ENCODE peak calls at places on chromosomes 5 and 9, in four cellular contexts. K, J, S and C are unnamed samples. For H3K9me3, the result is how much of the 10 kb centered on the place peaks cover.

GRCh38 chr5:139659673-139660072 is 11.5 kb downstream of the CXXC5 start:
- DNase-seq in S (no peak), J (peak), K (peak), C (peak)

GRCh38 chr9:93261281-93261680 is 77.3 kb downstream of the WNK2 start:
- DNase-seq in S (no peak), J (no peak), K (no peak), C (no peak)

GRCh38 chr9:21828853-21829405 is 26.5 kb downstream of the MTAP start:
- DNase-seq in S (no peak), J (no peak), K (no peak), C (no peak)

GRCh38 chr5:132064738-132065331 is 4.4 kb downstream of the IL3 start:
- DNase-seq in J (peak), S (peak), K (peak), C (peak)

GRCh38 chr5:17217421-17218352 is at the start of gene BASP1:
- DNase-seq in S (peak), J (peak), K (peak), C (peak)

GRCh38 chr5:172676914-172677475 is 35.9 kb downstream of the NEURL1B start:
- DNase-seq in K (no peak), S (no peak), J (no peak), C (no peak)

GRCh38 chr5:39941436-39941835 is 516.7 kb upstream of the DAB2 start:
- DNase-seq in J (peak), S (no peak), K (no peak), C (no peak)

GRCh38 chr5:13932006-13932405 is 12.5 kb downstream of the DNAH5 start:
- DNase-seq in K (no peak), S (no peak), J (no peak), C (no peak)

GRCh38 chr5:127858116-127858784 is 155.1 kb downstream of the CCDC192 start:
- DNase-seq in K (no peak), J (no peak), S (peak), C (no peak)

GRCh38 chr9:18980124-18980660 is 52.8 kb downstream of the SAXO1 start:
- DNase-seq in K (no peak), S (no peak), J (peak), C (no peak)

GRCh38 chr5:147348046-147348445 is 113.2 kb downstream of the STK32A start:
- DNase-seq in J (peak), S (peak), K (no peak), C (peak)

GRCh38 chr5:90982576-90982975 is 400.5 kb downstream of the ARRDC3 start:
- DNase-seq in S (peak), J (no peak), K (no peak), C (no peak)

GRCh38 chr5:176892663-176893062 is 6.5 kb downstream of the HK3 start:
- DNase-seq in S (no peak), K (no peak), J (no peak), C (no peak)

GRCh38 chr5:102627311-102627710 is 127.8 kb upstream of the PAM start:
- DNase-seq in K (no peak), J (peak), S (peak), C (peak)

GRCh38 chr5:101080485-101081240 is 177.6 kb upstream of the ST8SIA4 start:
- DNase-seq in J (peak), S (peak), K (no peak), C (no peak)

GRCh38 chr5:133696006-133696584 is 83.8 kb upstream of the FSTL4 start:
- DNase-seq in J (no peak), K (no peak), S (no peak), C (no peak)

GRCh38 chr5:133698646-133699526 is 86.5 kb upstream of the FSTL4 start:
- DNase-seq in K (no peak), J (no peak), S (no peak), C (no peak)

GRCh38 chr5:133698259-133698554 is 85.9 kb upstream of the FSTL4 start:
- DNase-seq in J (no peak), K (no peak), S (no peak), C (no peak)

GRCh38 chr5:133696782-133697507 is 84.6 kb upstream of the FSTL4 start:
- DNase-seq in J (no peak), K (no peak), S (no peak), C (no peak)

DNA sequence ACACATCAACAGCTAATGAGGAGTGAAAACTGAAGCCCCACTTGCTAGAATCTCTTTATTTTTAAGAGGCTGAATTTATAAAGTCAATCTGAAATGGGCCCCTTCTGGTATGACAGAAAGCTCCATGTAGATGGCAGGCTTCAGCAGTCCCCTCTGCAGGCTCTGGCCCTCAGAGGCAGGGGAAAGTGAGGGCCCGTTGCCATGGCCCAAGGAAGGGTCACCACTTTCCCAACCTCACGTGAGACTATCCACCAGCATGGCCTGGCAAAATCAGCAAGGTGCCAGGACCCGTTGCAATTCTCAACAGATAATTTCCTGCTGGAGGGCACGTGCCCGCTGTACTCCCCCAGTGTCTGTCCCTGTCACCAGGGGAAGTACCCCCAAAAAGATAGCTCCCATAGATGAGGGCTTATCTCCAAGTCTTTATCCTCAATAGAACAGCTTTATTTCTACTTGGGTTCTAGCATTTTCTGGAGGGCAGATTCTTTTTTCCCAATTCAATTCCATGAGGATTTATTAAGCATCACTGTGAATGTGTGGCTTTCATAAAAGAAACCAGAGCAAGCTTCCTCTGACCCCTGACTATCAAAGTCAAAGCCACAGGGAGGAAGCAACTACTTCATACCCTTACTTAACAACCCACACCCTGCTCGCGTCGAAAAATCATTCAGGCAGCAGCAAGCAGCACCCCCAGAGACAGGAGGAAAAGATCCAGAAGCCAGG is 85.4 kb upstream of the FSTL4 start:
- DNase-seq in S (no peak), K (no peak), J (no peak), C (no peak)
- H3K4me3 ChIP-seq in S (no peak), K (no peak), J (no peak), C (no peak)

GRCh38 chr5:150895431-150896428 is 9.1 kb downstream of the ZNF300 start:
- DNase-seq in S (no peak), J (peak), K (no peak), C (no peak)
- H3K9me3 ChIP-seq in S (half or more), J (under half), K (half or more), C (half or more)

GRCh38 chr9:126624453-126624872 is 10.7 kb downstream of the LMX1B start:
- DNase-seq in J (no peak), K (no peak), S (no peak), C (no peak)

GRCh38 chr9:126624912-126625311 is 11.2 kb downstream of the LMX1B start:
- DNase-seq in K (no peak), J (no peak), S (no peak), C (no peak)

GRCh38 chr9:126625329-126626116 is 11.8 kb downstream of the LMX1B start:
- DNase-seq in J (no peak), S (no peak), K (peak), C (no peak)

GRCh38 chr9:126628146-126628545 is 14.4 kb downstream of the LMX1B start:
- DNase-seq in K (no peak), S (no peak), J (no peak), C (no peak)

DNA sequence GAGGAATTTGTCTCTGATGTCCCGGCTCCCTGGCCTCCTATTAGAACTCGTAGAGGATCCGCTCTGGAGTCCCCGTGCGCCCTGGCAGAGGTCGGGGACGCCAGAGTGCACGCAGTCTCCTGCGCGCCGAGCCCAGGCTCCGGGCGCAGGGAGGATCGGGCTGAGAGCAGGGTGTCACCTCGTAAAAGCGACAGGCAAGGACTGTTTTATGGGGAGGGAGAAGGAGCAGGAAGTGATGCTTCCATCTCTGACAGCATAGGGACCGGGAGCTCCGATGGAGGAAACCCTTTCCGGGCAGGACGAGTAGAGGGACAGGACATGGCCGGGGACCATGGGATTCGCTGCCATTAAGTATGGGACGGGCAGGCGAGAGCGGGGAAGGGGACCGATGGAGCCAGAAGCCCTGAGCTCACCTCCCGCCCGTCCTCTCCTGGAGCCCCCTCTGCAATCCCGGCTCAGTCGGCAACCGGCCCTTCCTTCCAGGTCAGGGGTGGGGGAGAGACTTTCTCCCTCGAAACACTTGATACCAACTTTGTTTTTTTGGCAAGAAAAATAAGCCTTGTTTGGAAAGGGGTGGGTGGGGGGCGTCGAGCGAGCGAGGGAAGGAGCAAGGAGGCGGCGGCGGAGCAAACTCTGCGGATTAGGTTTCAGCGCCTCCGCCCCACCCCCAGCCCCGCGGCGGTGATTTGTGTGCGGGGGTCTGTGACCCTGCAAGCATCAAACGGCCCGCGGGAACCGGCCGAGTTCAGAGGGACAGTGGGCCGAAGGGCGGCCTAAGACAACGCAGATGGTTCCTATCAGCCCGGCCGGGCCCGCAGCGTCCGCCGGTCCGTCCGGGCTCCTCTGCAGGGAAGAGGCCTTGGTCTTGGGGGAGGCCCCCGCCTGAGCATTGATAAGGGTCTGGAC is 12.6 kb downstream of the LMX1B start:
- DNase-seq in K (no peak), J (no peak), S (no peak), C (no peak)
- H3K4me3 ChIP-seq in K (peak), J (no peak), S (no peak), C (peak)

GRCh38 chr5:179131886-179132585 is 71.9 kb downstream of the ZNF354C start:
- DNase-seq in J (no peak), S (no peak), K (peak), C (no peak)
- H3K9me3 ChIP-seq in J (under half), S (under half), K (under half), C (under half)

DNA sequence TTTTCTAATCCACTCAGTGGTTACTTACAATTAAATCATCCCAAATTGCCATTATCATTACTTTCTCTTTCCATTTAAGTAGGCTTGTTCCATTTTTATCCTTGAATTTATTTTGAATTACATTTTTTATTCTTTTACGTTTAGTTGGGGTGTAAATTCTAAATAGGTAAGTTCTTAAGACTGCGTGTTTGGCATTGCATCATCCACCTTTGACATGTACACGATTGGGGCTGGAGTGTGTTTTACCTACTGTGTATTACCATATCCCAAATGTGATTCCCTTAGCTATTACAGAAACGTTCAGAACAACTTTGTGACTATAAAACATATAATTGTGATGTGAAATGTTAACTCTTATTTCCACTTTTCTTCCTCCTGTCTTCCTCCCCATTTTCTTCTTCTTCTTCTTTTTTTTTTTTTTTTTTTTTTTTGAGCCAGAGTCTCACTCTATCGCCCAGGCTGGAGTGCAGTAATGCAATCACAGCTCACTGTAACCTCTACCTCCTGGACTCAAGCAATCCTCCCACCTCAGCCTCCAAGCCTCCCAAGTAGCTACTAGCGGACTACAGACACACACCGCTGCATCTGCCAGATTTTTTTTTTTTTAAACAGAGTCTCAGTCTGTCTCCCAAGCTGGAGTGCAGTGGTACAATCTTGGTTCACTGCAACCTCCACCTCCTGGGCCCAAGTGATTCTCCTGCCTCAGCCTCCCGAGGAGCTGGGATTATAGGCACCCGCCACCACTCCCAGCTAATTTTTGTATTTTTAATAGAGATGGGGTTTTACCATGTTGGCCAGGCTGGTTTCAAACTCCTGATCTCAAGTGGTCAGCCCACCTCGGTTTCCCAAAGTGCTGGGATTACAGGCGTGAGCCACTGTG is 16.7 kb downstream of the MARVELD2 start:
- DNase-seq in K (no peak), J (no peak), S (no peak), C (no peak)
- H3K4me3 ChIP-seq in K (no peak), J (no peak), S (no peak), C (no peak)